ENCODE peak calls at places on chromosomes 11 and 22, in eight cellular contexts. U, T, O, Y, J, S, H and X are unnamed samples.

GRCh38 chr11:121520243-121521144 is 67.7 kb upstream of the SORL1-AS1 start:
- DNase-seq in U (peak; percentile 47), T (peak; percentile 16), O (peak; percentile 68), Y (no peak), J (peak; percentile 22), S (no peak), H (no peak), X (peak; percentile 91)

GRCh38 chr11:57974830-57975229 is 48.9 kb upstream of the OR9Q1 start:
- DNase-seq in U (no peak), T (peak; percentile 1), O (no peak), Y (no peak), J (no peak), S (no peak), H (no peak), X (no peak)

GRCh38 chr11:115660072-115660805 is 156.0 kb upstream of the CADM1 start:
- DNase-seq in U (peak; percentile 53), T (no peak), O (peak; percentile 3), Y (peak; percentile 17), J (no peak), S (no peak), H (no peak), X (no peak)

GRCh38 chr22:31229402-31230140 is 17.5 kb downstream of the LIMK2 start:
- DNase-seq in U (peak; percentile 37), T (peak; percentile 59), O (peak; percentile 56), Y (no peak), J (no peak), S (no peak), H (no peak), X (peak; percentile 67)

GRCh38 chr11:41316726-41317125 is 142.7 kb downstream of the LRRC4C start:
- DNase-seq in U (peak; percentile 34), T (peak; percentile 56), O (no peak), Y (no peak), J (peak; percentile 35), S (no peak), H (no peak), X (no peak)

GRCh38 chr11:26905368-26905767 is 88.5 kb upstream of the FIBIN start:
- DNase-seq in U (peak; percentile 2), T (peak; percentile 25), O (peak; percentile 44), Y (no peak), J (no peak), S (no peak), H (no peak), X (peak; percentile 44)

GRCh38 chr11:19683862-19684491 is 28.7 kb upstream of the NAV2 start:
- DNase-seq in U (no peak), T (no peak), O (no peak), Y (no peak), J (no peak), S (no peak), H (no peak), X (no peak)

GRCh38 chr22:44523981-44524759 is 26.1 kb upstream of the RTL6 start:
- DNase-seq in U (peak; percentile 85), T (peak; percentile 61), O (peak; percentile 98), Y (no peak), J (peak; percentile 53), S (no peak), H (no peak), X (peak; percentile 97)

GRCh38 chr11:25562417-25562816 is 769.5 kb upstream of the ANO3 start:
- DNase-seq in U (no peak), T (no peak), O (no peak), Y (no peak), J (no peak), S (no peak), H (no peak), X (peak; percentile 61)

GRCh38 chr11:47000033-47000432 is 63.5 kb downstream of the CSTPP1 start:
- DNase-seq in U (no peak), T (no peak), O (no peak), Y (no peak), J (no peak), S (no peak), H (no peak), X (no peak)

GRCh38 chr22:36577019-36577418 is 48.1 kb upstream of the EIF3D start:
- DNase-seq in U (peak; percentile 91), T (peak; percentile 84), O (peak; percentile 96), Y (no peak), J (peak; percentile 79), S (no peak), H (no peak), X (peak; percentile 25)

GRCh38 chr22:46634011-46634699 is 14.0 kb downstream of the GRAMD4 start:
- DNase-seq in U (no peak), T (no peak), O (no peak), Y (no peak), J (no peak), S (no peak), H (no peak), X (no peak)

GRCh38 chr22:20588843-20589581 is 81.6 kb downstream of the MED15 start:
- DNase-seq in U (no peak), T (no peak), O (no peak), Y (no peak), J (no peak), S (no peak), H (no peak), X (no peak)

GRCh38 chr22:27746918-27747317 is 54.6 kb downstream of the MN1 start:
- DNase-seq in U (no peak), T (no peak), O (no peak), Y (no peak), J (no peak), S (no peak), H (no peak), X (no peak)

GRCh38 chr11:34620820-34621792 is at the start of gene EHF:
- DNase-seq in U (no peak), T (no peak), O (no peak), Y (no peak), J (no peak), S (no peak), H (no peak), X (no peak)

GRCh38 chr11:10605941-10606381 is 37.5 kb upstream of the LYVE1 start:
- DNase-seq in U (no peak), T (peak; percentile 73), O (peak; percentile 71), Y (peak; percentile 28), J (no peak), S (no peak), H (no peak), X (peak; percentile 67)

GRCh38 chr22:41078975-41079374 is 13.4 kb upstream of the EP300 start:
- DNase-seq in U (no peak), T (no peak), O (no peak), Y (no peak), J (no peak), S (no peak), H (no peak), X (no peak)

GRCh38 chr11:134231958-134232674 is 7.6 kb downstream of the VPS26B start:
- DNase-seq in U (no peak), T (no peak), O (no peak), Y (no peak), J (no peak), S (no peak), H (no peak), X (no peak)

GRCh38 chr11:87092159-87092558 is 54.4 kb downstream of the TMEM135 start:
- DNase-seq in U (no peak), T (no peak), O (peak; percentile 3), Y (no peak), J (no peak), S (no peak), H (no peak), X (peak; percentile 18)

GRCh38 chr11:64794526-64794925 is 8.5 kb downstream of the MAP4K2 start:
- DNase-seq in U (no peak), T (no peak), O (no peak), Y (no peak), J (no peak), S (no peak), H (no peak), X (no peak)

GRCh38 chr11:45333506-45333971 is 47.4 kb upstream of the SYT13 start:
- DNase-seq in U (peak; percentile 88), T (peak; percentile 43), O (peak; percentile 82), Y (no peak), J (peak; percentile 17), S (no peak), H (no peak), X (peak; percentile 46)

GRCh38 chr11:125887373-125888324 is at the start of gene HYLS1:
- DNase-seq in U (peak; percentile 80), T (peak; percentile 99), O (peak; percentile 98), Y (peak; percentile 90), J (peak; percentile 85), S (peak; percentile 88), H (peak; percentile 92), X (peak; percentile 97)

GRCh38 chr11:107998761-107999160 is 9.9 kb upstream of the CUL5 start:
- DNase-seq in U (peak; percentile 20), T (no peak), O (peak; percentile 15), Y (no peak), J (no peak), S (no peak), H (no peak), X (peak; percentile 22)

GRCh38 chr11:112042161-112042960 is 17.2 kb downstream of the DLAT start:
- DNase-seq in U (peak; percentile 86), T (peak; percentile 65), O (peak; percentile 72), Y (no peak), J (peak; percentile 41), S (no peak), H (no peak), X (peak; percentile 46)